ENCODE peak calls at places on chromosome 10, in six cellular contexts. One of them, this sample, is unnamed.

GRCh38 chr10:118808601-118809371 is 54.0 kb upstream of the CACUL1 start:
- DNase-seq in coronary artery: no peak
- DNase-seq in breast epithelium: no peak
- DNase-seq in heart left ventricle: no peak
- DNase-seq in AG04450: no peak
- DNase-seq in uterus: no peak
- DNase-seq in this sample: no peak

GRCh38 chr10:50392426-50392825 is 141.1 kb upstream of the ASAH2 start:
- DNase-seq in coronary artery: no peak
- DNase-seq in breast epithelium: no peak
- DNase-seq in heart left ventricle: no peak
- DNase-seq in AG04450: no peak
- DNase-seq in uterus: no peak
- DNase-seq in this sample: no peak

GRCh38 chr10:77622822-77623410 is 14.7 kb downstream of the KCNMA1 start:
- DNase-seq in coronary artery: no peak
- DNase-seq in breast epithelium: no peak
- DNase-seq in heart left ventricle: no peak
- DNase-seq in AG04450: no peak
- DNase-seq in uterus: no peak
- DNase-seq in this sample: no peak

GRCh38 chr10:30813872-30814471 is 184.4 kb upstream of the LYZL2 start:
- DNase-seq in coronary artery: no peak
- DNase-seq in breast epithelium: no peak
- DNase-seq in heart left ventricle: no peak
- DNase-seq in AG04450: no peak
- DNase-seq in uterus: no peak
- DNase-seq in this sample: no peak

GRCh38 chr10:129888784-129889616 is 75.1 kb downstream of the EBF3 start:
- DNase-seq in coronary artery: no peak
- DNase-seq in breast epithelium: no peak
- DNase-seq in heart left ventricle: peak
- DNase-seq in AG04450: no peak
- DNase-seq in uterus: peak
- DNase-seq in this sample: peak

GRCh38 chr10:112490543-112490942 is 43.5 kb downstream of the VTI1A start:
- DNase-seq in coronary artery: no peak
- DNase-seq in breast epithelium: no peak
- DNase-seq in heart left ventricle: peak
- DNase-seq in AG04450: no peak
- DNase-seq in uterus: no peak
- DNase-seq in this sample: no peak

GRCh38 chr10:133260895-133261725 is 15.6 kb downstream of the ADAM8 start:
- DNase-seq in coronary artery: peak
- DNase-seq in breast epithelium: no peak
- DNase-seq in heart left ventricle: peak
- DNase-seq in AG04450: no peak
- DNase-seq in uterus: peak
- DNase-seq in this sample: no peak

GRCh38 chr10:60349426-60349825 is 40.2 kb downstream of the ANK3 start:
- DNase-seq in coronary artery: no peak
- DNase-seq in breast epithelium: no peak
- DNase-seq in heart left ventricle: no peak
- DNase-seq in AG04450: no peak
- DNase-seq in uterus: no peak
- DNase-seq in this sample: no peak

GRCh38 chr10:125880719-125881118 is 373 bp downstream of the DHX32 start:
- DNase-seq in coronary artery: no peak
- DNase-seq in breast epithelium: no peak
- DNase-seq in heart left ventricle: no peak
- DNase-seq in AG04450: no peak
- DNase-seq in uterus: no peak
- DNase-seq in this sample: no peak
- H3K4me3 ChIP-seq in coronary artery: no peak
- H3K4me3 ChIP-seq in breast epithelium: no peak
- H3K4me3 ChIP-seq in heart left ventricle: peak
- H3K4me3 ChIP-seq in AG04450: no peak
- H3K4me3 ChIP-seq in uterus: no peak
- H3K4me3 ChIP-seq in this sample: no peak

GRCh38 chr10:43293677-43294057 is 26.8 kb upstream of the RASGEF1A start:
- DNase-seq in coronary artery: no peak
- DNase-seq in breast epithelium: peak
- DNase-seq in heart left ventricle: no peak
- DNase-seq in AG04450: no peak
- DNase-seq in uterus: no peak
- DNase-seq in this sample: no peak

GRCh38 chr10:43295436-43295835 is 28.6 kb upstream of the RASGEF1A start:
- DNase-seq in coronary artery: no peak
- DNase-seq in breast epithelium: no peak
- DNase-seq in heart left ventricle: no peak
- DNase-seq in AG04450: no peak
- DNase-seq in uterus: no peak
- DNase-seq in this sample: no peak

GRCh38 chr10:43294241-43294658 is 27.4 kb upstream of the RASGEF1A start:
- DNase-seq in coronary artery: no peak
- DNase-seq in breast epithelium: peak
- DNase-seq in heart left ventricle: no peak
- DNase-seq in AG04450: no peak
- DNase-seq in uterus: no peak
- DNase-seq in this sample: no peak

GRCh38 chr10:43294892-43295291 is 28.0 kb upstream of the RASGEF1A start:
- DNase-seq in coronary artery: no peak
- DNase-seq in breast epithelium: no peak
- DNase-seq in heart left ventricle: no peak
- DNase-seq in AG04450: no peak
- DNase-seq in uterus: no peak
- DNase-seq in this sample: no peak

GRCh38 chr10:43292745-43293676 is 26.1 kb upstream of the RASGEF1A start:
- DNase-seq in coronary artery: no peak
- DNase-seq in breast epithelium: peak
- DNase-seq in heart left ventricle: peak
- DNase-seq in AG04450: peak
- DNase-seq in uterus: peak
- DNase-seq in this sample: no peak
- H3K4me3 ChIP-seq in coronary artery: no peak
- H3K4me3 ChIP-seq in breast epithelium: no peak
- H3K4me3 ChIP-seq in heart left ventricle: no peak
- H3K4me3 ChIP-seq in AG04450: no peak
- H3K4me3 ChIP-seq in uterus: no peak
- H3K4me3 ChIP-seq in this sample: no peak

DNA sequence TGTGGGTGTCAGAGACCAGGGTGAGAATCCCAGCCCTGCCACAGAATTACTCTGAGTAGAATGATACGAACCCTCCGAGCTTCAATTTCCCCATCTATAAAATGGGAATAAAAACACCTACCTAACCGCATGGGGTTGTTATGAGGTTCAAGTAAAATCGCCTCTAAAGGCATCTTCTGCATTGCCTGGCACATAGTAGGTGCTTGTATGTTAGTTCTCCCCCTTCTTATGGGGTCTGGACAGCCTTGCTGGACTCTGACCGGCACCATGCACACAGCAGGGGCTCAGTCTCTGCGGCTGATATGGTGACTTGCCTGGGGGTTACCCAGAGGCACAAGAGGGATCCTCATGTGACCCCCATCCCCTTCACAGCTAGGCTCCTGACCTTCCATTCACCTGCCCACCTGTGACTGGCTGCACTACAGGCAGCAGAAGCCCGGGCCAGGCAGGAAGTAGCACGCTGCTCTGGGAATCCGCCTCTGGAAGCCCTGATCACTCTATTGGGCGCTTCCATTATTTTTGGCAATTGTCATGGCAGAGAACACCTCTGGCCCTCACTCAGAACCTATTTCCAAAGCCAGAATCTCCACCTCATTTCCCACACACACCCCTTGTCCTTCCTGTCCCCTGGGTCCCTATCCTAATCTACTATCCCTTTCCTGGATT is 6.0 kb downstream of the SH3PXD2A start:
- DNase-seq in coronary artery: no peak
- DNase-seq in breast epithelium: no peak
- DNase-seq in heart left ventricle: no peak
- DNase-seq in AG04450: no peak
- DNase-seq in uterus: no peak
- DNase-seq in this sample: no peak
- H3K4me3 ChIP-seq in coronary artery: peak
- H3K4me3 ChIP-seq in breast epithelium: no peak
- H3K4me3 ChIP-seq in heart left ventricle: no peak
- H3K4me3 ChIP-seq in AG04450: peak
- H3K4me3 ChIP-seq in uterus: no peak
- H3K4me3 ChIP-seq in this sample: peak

GRCh38 chr10:126972622-126973414 is 67.6 kb downstream of the DOCK1 start:
- DNase-seq in coronary artery: no peak
- DNase-seq in breast epithelium: no peak
- DNase-seq in heart left ventricle: no peak
- DNase-seq in AG04450: peak
- DNase-seq in uterus: no peak
- DNase-seq in this sample: peak
- H3K4me3 ChIP-seq in coronary artery: no peak
- H3K4me3 ChIP-seq in breast epithelium: no peak
- H3K4me3 ChIP-seq in heart left ventricle: no peak
- H3K4me3 ChIP-seq in AG04450: peak
- H3K4me3 ChIP-seq in uterus: no peak
- H3K4me3 ChIP-seq in this sample: peak

GRCh38 chr10:99432047-99432446 is 1.6 kb upstream of the GOT1 start:
- DNase-seq in coronary artery: no peak
- DNase-seq in breast epithelium: no peak
- DNase-seq in heart left ventricle: no peak
- DNase-seq in AG04450: no peak
- DNase-seq in uterus: no peak
- DNase-seq in this sample: no peak
- H3K4me3 ChIP-seq in coronary artery: peak
- H3K4me3 ChIP-seq in breast epithelium: no peak
- H3K4me3 ChIP-seq in heart left ventricle: peak
- H3K4me3 ChIP-seq in AG04450: no peak
- H3K4me3 ChIP-seq in uterus: no peak
- H3K4me3 ChIP-seq in this sample: no peak

GRCh38 chr10:104277785-104278184 is 8.8 kb downstream of the GSTO2 start:
- DNase-seq in coronary artery: no peak
- DNase-seq in breast epithelium: no peak
- DNase-seq in heart left ventricle: no peak
- DNase-seq in AG04450: no peak
- DNase-seq in uterus: no peak
- DNase-seq in this sample: no peak

GRCh38 chr10:104273291-104273690 is 4.3 kb downstream of the GSTO2 start:
- DNase-seq in coronary artery: no peak
- DNase-seq in breast epithelium: no peak
- DNase-seq in heart left ventricle: no peak
- DNase-seq in AG04450: no peak
- DNase-seq in uterus: no peak
- DNase-seq in this sample: no peak

GRCh38 chr10:104273899-104274575 is 5.1 kb downstream of the GSTO2 start:
- DNase-seq in coronary artery: no peak
- DNase-seq in breast epithelium: no peak
- DNase-seq in heart left ventricle: no peak
- DNase-seq in AG04450: no peak
- DNase-seq in uterus: no peak
- DNase-seq in this sample: no peak

GRCh38 chr10:104276192-104276591 is 7.2 kb downstream of the GSTO2 start:
- DNase-seq in coronary artery: no peak
- DNase-seq in breast epithelium: no peak
- DNase-seq in heart left ventricle: no peak
- DNase-seq in AG04450: no peak
- DNase-seq in uterus: no peak
- DNase-seq in this sample: no peak

DNA sequence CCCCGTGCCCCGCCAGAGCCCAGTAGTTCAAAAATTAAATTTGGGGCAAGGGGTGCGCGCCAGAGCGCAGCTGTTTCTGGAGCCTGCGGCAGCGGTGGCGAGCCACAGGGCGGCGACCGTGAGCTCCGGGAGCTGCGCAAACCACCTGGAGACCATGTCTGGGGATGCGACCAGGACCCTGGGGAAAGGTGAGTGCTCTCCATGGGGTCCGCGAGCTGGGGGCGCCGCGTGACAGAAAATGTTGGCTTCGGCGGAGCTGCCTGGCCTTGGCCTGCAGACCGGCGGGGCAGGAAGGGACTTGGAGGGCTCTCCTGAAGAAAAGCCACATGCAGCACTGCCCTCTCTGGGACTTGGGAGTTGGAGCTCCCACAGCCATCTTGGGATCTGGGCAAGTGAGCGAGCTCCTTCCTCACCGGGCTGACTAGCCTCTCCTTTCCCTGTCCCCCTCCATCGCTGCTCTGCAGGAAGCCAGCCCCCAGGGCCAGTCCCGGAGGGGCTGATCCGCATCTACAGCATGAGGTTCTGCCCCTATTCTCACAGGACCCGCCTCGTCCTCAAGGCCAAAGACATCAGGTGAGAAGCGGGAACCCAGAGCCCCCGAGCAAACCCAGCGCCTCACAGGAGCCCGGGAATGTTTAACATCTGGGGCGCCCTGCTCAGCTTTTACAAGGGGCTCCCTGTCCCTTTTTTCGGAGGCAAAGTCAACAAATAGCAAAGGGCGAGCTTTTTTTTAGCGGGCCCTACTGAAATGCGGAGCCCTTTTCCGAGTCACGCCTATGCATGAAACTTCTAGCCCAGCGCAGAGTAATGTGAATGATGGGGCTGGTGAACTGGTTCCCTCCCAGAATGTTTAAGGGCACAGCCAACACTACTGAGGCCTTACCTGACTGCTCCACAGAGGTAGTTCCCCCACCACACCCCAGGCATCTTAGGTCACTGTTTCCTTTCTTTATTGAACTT is 6.1 kb downstream of the GSTO2 start:
- DNase-seq in coronary artery: no peak
- DNase-seq in breast epithelium: no peak
- DNase-seq in heart left ventricle: peak
- DNase-seq in AG04450: no peak
- DNase-seq in uterus: no peak
- DNase-seq in this sample: no peak
- H3K4me3 ChIP-seq in coronary artery: peak
- H3K4me3 ChIP-seq in breast epithelium: no peak
- H3K4me3 ChIP-seq in heart left ventricle: no peak
- H3K4me3 ChIP-seq in AG04450: peak
- H3K4me3 ChIP-seq in uterus: no peak
- H3K4me3 ChIP-seq in this sample: peak

GRCh38 chr10:88332526-88333265 is 250.4 kb downstream of the RNLS start:
- DNase-seq in coronary artery: no peak
- DNase-seq in breast epithelium: no peak
- DNase-seq in heart left ventricle: no peak
- DNase-seq in AG04450: no peak
- DNase-seq in uterus: no peak
- DNase-seq in this sample: no peak
- H3K4me3 ChIP-seq in coronary artery: no peak
- H3K4me3 ChIP-seq in breast epithelium: no peak
- H3K4me3 ChIP-seq in heart left ventricle: no peak
- H3K4me3 ChIP-seq in AG04450: no peak
- H3K4me3 ChIP-seq in uterus: no peak
- H3K4me3 ChIP-seq in this sample: no peak

GRCh38 chr10:96288151-96288621 is 16.0 kb upstream of the DNTT start:
- DNase-seq in coronary artery: no peak
- DNase-seq in breast epithelium: no peak
- DNase-seq in heart left ventricle: no peak
- DNase-seq in AG04450: no peak
- DNase-seq in uterus: no peak
- DNase-seq in this sample: no peak
- H3K4me3 ChIP-seq in coronary artery: no peak
- H3K4me3 ChIP-seq in breast epithelium: no peak
- H3K4me3 ChIP-seq in heart left ventricle: no peak
- H3K4me3 ChIP-seq in AG04450: no peak
- H3K4me3 ChIP-seq in uterus: no peak
- H3K4me3 ChIP-seq in this sample: no peak

This sample was measured in skeletal muscle cell.